ENCODE peak calls at places on chromosomes 11 and 22, in ten cellular contexts. E is T-helper 17 cell, C is sciatic nerve, F is substantia nigra, T is ovary, L is midbrain, P is NCI-H460, R is retinal pigment epithelial cell, K is T-cell, Q is natural killer cell. X is an unnamed sample.
A peak's percentile ranks its signal among the peaks of the same experiment; 100 is the strongest.

GRCh38 chr22:37631448-37632173 is 7.9 kb upstream of the SH3BP1 start:
- DNase-seq in F (no peak), Q (peak; percentile 47), L (no peak), K (peak; percentile 35), R (no peak), C (no peak), E (no peak), T (no peak), P (no peak), X (no peak)

GRCh38 chr11:85627332-85627997 is at the start of gene DLG2:
- DNase-seq in P (no peak), Q (peak; percentile 16), K (no peak), F (peak; percentile 48), L (peak; percentile 68), T (peak; percentile 30), R (no peak), C (peak; percentile 60), E (no peak), X (peak; percentile 40)

GRCh38 chr22:42459273-42460040 is 27.3 kb upstream of the NFAM1 start:
- DNase-seq in P (no peak), R (no peak), K (no peak), Q (no peak), L (no peak), C (no peak), T (no peak), E (no peak), F (no peak), X (no peak)

GRCh38 chr11:95337175-95337957 is 106.4 kb upstream of the SESN3 start:
- DNase-seq in C (peak; percentile 82), R (peak; percentile 80), P (no peak), E (no peak), K (peak; percentile 19), Q (no peak), L (peak; percentile 79), F (peak; percentile 60), T (peak; percentile 64), X (peak; percentile 50)

GRCh38 chr22:36587289-36588154 is 58.6 kb upstream of the EIF3D start:
- DNase-seq in R (no peak), C (no peak), L (no peak), K (no peak), Q (no peak), E (no peak), T (no peak), P (peak; percentile 1), F (no peak), X (peak; percentile 26)

GRCh38 chr22:48345631-48346030 is 1482.0 kb downstream of the BRD1 start:
- DNase-seq in Q (no peak), C (no peak), E (no peak), K (no peak), T (no peak), R (no peak), F (no peak), L (no peak), P (no peak), X (no peak)

GRCh38 chr11:65419773-65420481 is 2.7 kb upstream of the NEAT1 start:
- DNase-seq in T (peak; percentile 89), R (peak; percentile 90), L (peak; percentile 91), Q (no peak), K (no peak), C (peak; percentile 92), E (no peak), F (peak; percentile 66), P (peak; percentile 90), X (peak; percentile 97)

GRCh38 chr11:3675971-3676370 is 4.8 kb upstream of the CHRNA10 start:
- DNase-seq in R (no peak), E (no peak), P (no peak), L (no peak), F (no peak), C (no peak), K (no peak), T (no peak), Q (no peak), X (no peak)

X was measured in adrenal gland.